ENCODE peak calls at places on chromosomes 3 and 15, in nine cellular contexts. G, Y, J, L, B, Q, F, D and V are unnamed samples.
A peak's percentile ranks its signal among the peaks of the same experiment; 100 is the strongest.

GRCh38 chr15:40067921-40068624 is 29.1 kb upstream of the SRP14 start:
- DNase-seq in L (no peak), D (peak; percentile 41), F (peak; percentile 39), B (no peak), Q (no peak), G (no peak), Y (no peak), J (no peak), V (no peak)

GRCh38 chr15:40354408-40355171 is 3.4 kb upstream of the DISP2 start:
- DNase-seq in J (no peak), L (peak; percentile 65), G (no peak), Q (no peak), D (no peak), Y (no peak), B (no peak), F (no peak), V (no peak)

GRCh38 chr3:143239026-143239425 is 119.5 kb downstream of the CHST2 start:
- DNase-seq in F (peak; percentile 46), Q (no peak), D (peak; percentile 50), G (no peak), B (no peak), J (no peak), L (no peak), Y (no peak), V (no peak)

GRCh38 chr15:58332676-58333400 is 99.0 kb upstream of the LIPC start:
- DNase-seq in D (peak; percentile 92), Y (no peak), J (no peak), L (no peak), F (peak; percentile 79), B (no peak), G (peak; percentile 82), Q (no peak), V (no peak)

GRCh38 chr15:63093486-63094205 is 28.0 kb upstream of the LACTB start:
- DNase-seq in Q (peak; percentile 69), Y (peak; percentile 52), F (peak; percentile 83), D (peak; percentile 78), B (no peak), G (peak; percentile 63), J (peak; percentile 59), L (peak; percentile 41), V (peak; percentile 88)

GRCh38 chr3:196741401-196741761 is 1.7 kb downstream of the PAK2 start:
- DNase-seq in F (no peak), G (no peak), J (no peak), B (no peak), Q (no peak), L (no peak), D (peak; percentile 47), Y (no peak), V (no peak)

GRCh38 chr15:34810455-34811146 is 15.3 kb upstream of the ACTC1 start:
- DNase-seq in L (no peak), J (no peak), B (no peak), Y (no peak), D (peak; percentile 75), Q (no peak), F (peak; percentile 98), G (no peak), V (no peak)

GRCh38 chr15:41401904-41402267 is 410 bp downstream of the NDUFAF1 start:
- DNase-seq in L (no peak), B (no peak), Y (no peak), G (no peak), Q (no peak), D (no peak), F (no peak), J (no peak), V (no peak)

GRCh38 chr15:94164202-94164807 is 67.1 kb upstream of the MCTP2 start:
- DNase-seq in F (peak; percentile 40), J (peak; percentile 18), L (no peak), Q (peak; percentile 47), G (peak; percentile 47), B (no peak), D (peak; percentile 70), Y (peak; percentile 56), V (peak; percentile 57)

GRCh38 chr15:48507416-48508065 is 138.0 kb downstream of the FBN1 start:
- DNase-seq in L (no peak), Y (no peak), Q (no peak), J (no peak), G (peak; percentile 32), D (peak; percentile 47), B (no peak), F (peak; percentile 85), V (no peak)

GRCh38 chr15:97126556-97127233 is 796.2 kb downstream of the NR2F2 start:
- DNase-seq in G (no peak), Y (no peak), J (no peak), L (no peak), F (peak; percentile 24), B (no peak), Q (no peak), D (peak; percentile 46), V (no peak)

GRCh38 chr15:95470997-95471692 is 859.4 kb upstream of the NR2F2 start:
- DNase-seq in L (no peak), J (no peak), Y (no peak), B (no peak), G (peak; percentile 69), F (peak; percentile 64), Q (no peak), D (no peak), V (no peak)

GRCh38 chr3:55376753-55377347 is 110.3 kb downstream of the WNT5A start:
- DNase-seq in J (no peak), G (no peak), Y (no peak), F (no peak), D (no peak), L (no peak), B (no peak), Q (no peak), V (no peak)

GRCh38 chr3:116394365-116394764 is 50.9 kb downstream of the LSAMP start:
- DNase-seq in Y (no peak), J (no peak), L (no peak), D (no peak), F (no peak), G (no peak), B (no peak), Q (no peak), V (no peak)